ENCODE peak calls at places on chromosomes 4 and X, in five cellular contexts. One of them, this sample, is unnamed.

GRCh38 chr4:5678977-5679376 is 29.4 kb downstream of the EVC2 start:
- ATAC-seq in naive thymus-derived CD4-positive, alpha-beta T cell: no peak
- ATAC-seq in sciatic nerve: no peak
- ATAC-seq in HCT116: no peak
- ATAC-seq in central memory CD8-positive, alpha-beta T cell: no peak
- ATAC-seq in this sample: no peak

GRCh38 chr4:48484494-48485168 is 1.5 kb downstream of the SLC10A4 start:
- ATAC-seq in naive thymus-derived CD4-positive, alpha-beta T cell: no peak
- ATAC-seq in sciatic nerve: no peak
- ATAC-seq in HCT116: no peak
- ATAC-seq in central memory CD8-positive, alpha-beta T cell: no peak
- ATAC-seq in this sample: no peak

GRCh38 chr4:111807556-111807955 is 337.7 kb upstream of the FAM241A start:
- ATAC-seq in naive thymus-derived CD4-positive, alpha-beta T cell: no peak
- ATAC-seq in sciatic nerve: no peak
- ATAC-seq in HCT116: no peak
- ATAC-seq in central memory CD8-positive, alpha-beta T cell: no peak
- ATAC-seq in this sample: no peak

GRCh38 chr4:114161809-114162208 is 182.4 kb upstream of the ARSJ start:
- ATAC-seq in naive thymus-derived CD4-positive, alpha-beta T cell: no peak
- ATAC-seq in sciatic nerve: no peak
- ATAC-seq in HCT116: peak; percentile 49
- ATAC-seq in central memory CD8-positive, alpha-beta T cell: no peak
- ATAC-seq in this sample: peak; percentile 64

GRCh38 chr4:24655971-24656370 is 71.6 kb upstream of the DHX15 start:
- ATAC-seq in naive thymus-derived CD4-positive, alpha-beta T cell: no peak
- ATAC-seq in sciatic nerve: peak; percentile 61
- ATAC-seq in HCT116: no peak
- ATAC-seq in central memory CD8-positive, alpha-beta T cell: no peak
- ATAC-seq in this sample: no peak

GRCh38 chr4:42570221-42570620 is 86.7 kb downstream of the ATP8A1 start:
- ATAC-seq in naive thymus-derived CD4-positive, alpha-beta T cell: no peak
- ATAC-seq in sciatic nerve: peak; percentile 61
- ATAC-seq in HCT116: no peak
- ATAC-seq in central memory CD8-positive, alpha-beta T cell: no peak
- ATAC-seq in this sample: peak; percentile 35

GRCh38 chrX:39756086-39756883 is 341.5 kb downstream of the BCOR start:
- ATAC-seq in naive thymus-derived CD4-positive, alpha-beta T cell: no peak
- ATAC-seq in sciatic nerve: no peak
- ATAC-seq in HCT116: peak; percentile 26
- ATAC-seq in central memory CD8-positive, alpha-beta T cell: no peak
- ATAC-seq in this sample: peak; percentile 1

GRCh38 chr4:5905714-5906113 is 12.8 kb upstream of the CRMP1 start:
- ATAC-seq in naive thymus-derived CD4-positive, alpha-beta T cell: no peak
- ATAC-seq in sciatic nerve: no peak
- ATAC-seq in HCT116: no peak
- ATAC-seq in central memory CD8-positive, alpha-beta T cell: no peak
- ATAC-seq in this sample: no peak

GRCh38 chr4:89298788-89299152 is 8.8 kb downstream of the GPRIN3 start:
- ATAC-seq in naive thymus-derived CD4-positive, alpha-beta T cell: peak; percentile 53
- ATAC-seq in sciatic nerve: peak; percentile 49
- ATAC-seq in HCT116: no peak
- ATAC-seq in central memory CD8-positive, alpha-beta T cell: peak; percentile 52
- ATAC-seq in this sample: no peak

GRCh38 chrX:10756365-10756915 is 136.1 kb upstream of the MID1 start:
- ATAC-seq in naive thymus-derived CD4-positive, alpha-beta T cell: no peak
- ATAC-seq in sciatic nerve: peak; percentile 46
- ATAC-seq in HCT116: peak; percentile 93
- ATAC-seq in central memory CD8-positive, alpha-beta T cell: no peak
- ATAC-seq in this sample: peak; percentile 92

GRCh38 chr4:183223046-183223445 is 97.0 kb downstream of the CLDN22 start:
- ATAC-seq in naive thymus-derived CD4-positive, alpha-beta T cell: no peak
- ATAC-seq in sciatic nerve: no peak
- ATAC-seq in HCT116: no peak
- ATAC-seq in central memory CD8-positive, alpha-beta T cell: no peak
- ATAC-seq in this sample: no peak

GRCh38 chrX:1378306-1378758 is 13.6 kb downstream of the SLC25A6 start:
- ATAC-seq in naive thymus-derived CD4-positive, alpha-beta T cell: peak; percentile 10
- ATAC-seq in sciatic nerve: no peak
- ATAC-seq in HCT116: no peak
- ATAC-seq in central memory CD8-positive, alpha-beta T cell: no peak
- ATAC-seq in this sample: peak; percentile 0

GRCh38 chr4:82125863-82126297 is 247.9 kb downstream of the HNRNPD start:
- ATAC-seq in naive thymus-derived CD4-positive, alpha-beta T cell: no peak
- ATAC-seq in sciatic nerve: no peak
- ATAC-seq in HCT116: no peak
- ATAC-seq in central memory CD8-positive, alpha-beta T cell: no peak
- ATAC-seq in this sample: no peak

GRCh38 chrX:9339603-9340569 is 125.0 kb upstream of the TBL1X start:
- ATAC-seq in naive thymus-derived CD4-positive, alpha-beta T cell: peak; percentile 36
- ATAC-seq in sciatic nerve: peak; percentile 51
- ATAC-seq in HCT116: no peak
- ATAC-seq in central memory CD8-positive, alpha-beta T cell: peak; percentile 37
- ATAC-seq in this sample: no peak

GRCh38 chr4:43607400-43607799 is 714.9 kb downstream of the GRXCR1 start:
- ATAC-seq in naive thymus-derived CD4-positive, alpha-beta T cell: no peak
- ATAC-seq in sciatic nerve: no peak
- ATAC-seq in HCT116: no peak
- ATAC-seq in central memory CD8-positive, alpha-beta T cell: no peak
- ATAC-seq in this sample: no peak

GRCh38 chr4:84895283-84895682 is 71.2 kb downstream of the WDFY3 start:
- ATAC-seq in naive thymus-derived CD4-positive, alpha-beta T cell: no peak
- ATAC-seq in sciatic nerve: no peak
- ATAC-seq in HCT116: no peak
- ATAC-seq in central memory CD8-positive, alpha-beta T cell: no peak
- ATAC-seq in this sample: no peak

GRCh38 chr4:129446074-129446473 is 350.1 kb downstream of the C4orf33 start:
- ATAC-seq in naive thymus-derived CD4-positive, alpha-beta T cell: no peak
- ATAC-seq in sciatic nerve: no peak
- ATAC-seq in HCT116: peak; percentile 84
- ATAC-seq in central memory CD8-positive, alpha-beta T cell: no peak
- ATAC-seq in this sample: no peak

GRCh38 chr4:174538123-174538875 is 16.0 kb upstream of the HPGD start:
- ATAC-seq in naive thymus-derived CD4-positive, alpha-beta T cell: peak; percentile 42
- ATAC-seq in sciatic nerve: no peak
- ATAC-seq in HCT116: no peak
- ATAC-seq in central memory CD8-positive, alpha-beta T cell: no peak
- ATAC-seq in this sample: no peak

GRCh38 chr4:26178874-26179273 is 141.9 kb upstream of the RBPJ start:
- ATAC-seq in naive thymus-derived CD4-positive, alpha-beta T cell: no peak
- ATAC-seq in sciatic nerve: peak; percentile 95
- ATAC-seq in HCT116: no peak
- ATAC-seq in central memory CD8-positive, alpha-beta T cell: no peak
- ATAC-seq in this sample: no peak

GRCh38 chr4:64361399-64361740 is 47.9 kb downstream of the TECRL start:
- ATAC-seq in naive thymus-derived CD4-positive, alpha-beta T cell: no peak
- ATAC-seq in sciatic nerve: no peak
- ATAC-seq in HCT116: no peak
- ATAC-seq in central memory CD8-positive, alpha-beta T cell: no peak
- ATAC-seq in this sample: no peak

GRCh38 chr4:6764976-6765620 is 17.4 kb upstream of the KIAA0232 start:
- ATAC-seq in naive thymus-derived CD4-positive, alpha-beta T cell: no peak
- ATAC-seq in sciatic nerve: no peak
- ATAC-seq in HCT116: no peak
- ATAC-seq in central memory CD8-positive, alpha-beta T cell: no peak
- ATAC-seq in this sample: no peak

This sample was measured in SK-N-SH treated with all-trans-retinoic acid at 6 μM for 48 hours.